ENCODE peak calls at places on chromosome 14, in nine cellular contexts. One of them, this sample, is unnamed. For H3K36me3, the result is how much of the 10 kb centered on the place peaks cover.

GRCh38 chr14:24849471-24849870 is 200.5 kb downstream of the STXBP6 start:
- DNase-seq in SJSA1: no peak
- DNase-seq in right lobe of liver: no peak
- DNase-seq in brain microvascular endothelial cell: no peak
- DNase-seq in body of pancreas: no peak
- DNase-seq in ovary: no peak
- DNase-seq in naive thymus-derived CD4-positive, alpha-beta T cell: no peak
- DNase-seq in effector memory CD4-positive, alpha-beta T cell: no peak
- DNase-seq in DND-41: no peak
- DNase-seq in this sample: no peak

GRCh38 chr14:64709126-64709525 is 4.9 kb downstream of the PLEKHG3 start:
- DNase-seq in right lobe of liver: no peak
- DNase-seq in ovary: no peak
- DNase-seq in DND-41: no peak
- DNase-seq in brain microvascular endothelial cell: no peak
- DNase-seq in effector memory CD4-positive, alpha-beta T cell: no peak
- DNase-seq in naive thymus-derived CD4-positive, alpha-beta T cell: no peak
- DNase-seq in SJSA1: no peak
- DNase-seq in body of pancreas: no peak
- DNase-seq in this sample: no peak

GRCh38 chr14:21521526-21521925 is 4.6 kb downstream of the SALL2 start:
- DNase-seq in body of pancreas: no peak
- DNase-seq in effector memory CD4-positive, alpha-beta T cell: no peak
- DNase-seq in SJSA1: no peak
- DNase-seq in right lobe of liver: no peak
- DNase-seq in naive thymus-derived CD4-positive, alpha-beta T cell: no peak
- DNase-seq in ovary: no peak
- DNase-seq in brain microvascular endothelial cell: peak
- DNase-seq in DND-41: no peak
- DNase-seq in this sample: no peak

GRCh38 chr14:99688629-99689028 is 4.5 kb downstream of the CYP46A1 start:
- DNase-seq in DND-41: no peak
- DNase-seq in body of pancreas: no peak
- DNase-seq in right lobe of liver: no peak
- DNase-seq in effector memory CD4-positive, alpha-beta T cell: no peak
- DNase-seq in SJSA1: no peak
- DNase-seq in ovary: no peak
- DNase-seq in brain microvascular endothelial cell: no peak
- DNase-seq in naive thymus-derived CD4-positive, alpha-beta T cell: no peak
- DNase-seq in this sample: no peak

GRCh38 chr14:67738740-67739504 is 37.2 kb downstream of the RDH12 start:
- DNase-seq in SJSA1: peak
- DNase-seq in ovary: no peak
- DNase-seq in DND-41: no peak
- DNase-seq in right lobe of liver: peak
- DNase-seq in brain microvascular endothelial cell: peak
- DNase-seq in body of pancreas: peak
- DNase-seq in effector memory CD4-positive, alpha-beta T cell: no peak
- DNase-seq in naive thymus-derived CD4-positive, alpha-beta T cell: no peak
- DNase-seq in this sample: no peak

GRCh38 chr14:21652209-21652808 is 1.3 kb upstream of the OR4E2 start:
- DNase-seq in effector memory CD4-positive, alpha-beta T cell: no peak
- DNase-seq in body of pancreas: no peak
- DNase-seq in SJSA1: no peak
- DNase-seq in right lobe of liver: no peak
- DNase-seq in DND-41: no peak
- DNase-seq in naive thymus-derived CD4-positive, alpha-beta T cell: no peak
- DNase-seq in brain microvascular endothelial cell: no peak
- DNase-seq in ovary: no peak
- DNase-seq in this sample: no peak

GRCh38 chr14:100701314-100701713 is 25.4 kb upstream of the DLK1 start:
- DNase-seq in body of pancreas: no peak
- DNase-seq in effector memory CD4-positive, alpha-beta T cell: no peak
- DNase-seq in DND-41: no peak
- DNase-seq in naive thymus-derived CD4-positive, alpha-beta T cell: no peak
- DNase-seq in brain microvascular endothelial cell: no peak
- DNase-seq in ovary: no peak
- DNase-seq in right lobe of liver: no peak
- DNase-seq in SJSA1: no peak
- DNase-seq in this sample: no peak

GRCh38 chr14:30559638-30560071 is 697 bp downstream of the G2E3 start:
- DNase-seq in SJSA1: peak
- DNase-seq in brain microvascular endothelial cell: peak
- DNase-seq in ovary: no peak
- DNase-seq in naive thymus-derived CD4-positive, alpha-beta T cell: no peak
- DNase-seq in effector memory CD4-positive, alpha-beta T cell: no peak
- DNase-seq in body of pancreas: no peak
- DNase-seq in right lobe of liver: no peak
- DNase-seq in DND-41: peak
- DNase-seq in this sample: no peak

GRCh38 chr14:79028281-79028680 is 858.1 kb downstream of the NRXN3 start:
- DNase-seq in body of pancreas: no peak
- DNase-seq in brain microvascular endothelial cell: no peak
- DNase-seq in effector memory CD4-positive, alpha-beta T cell: no peak
- DNase-seq in naive thymus-derived CD4-positive, alpha-beta T cell: no peak
- DNase-seq in ovary: no peak
- DNase-seq in DND-41: no peak
- DNase-seq in right lobe of liver: no peak
- DNase-seq in SJSA1: no peak
- DNase-seq in this sample: no peak

GRCh38 chr14:106308839-106309389 is 782.5 kb downstream of the TMEM121 start:
- DNase-seq in brain microvascular endothelial cell: no peak
- DNase-seq in naive thymus-derived CD4-positive, alpha-beta T cell: peak
- DNase-seq in SJSA1: no peak
- DNase-seq in ovary: no peak
- DNase-seq in effector memory CD4-positive, alpha-beta T cell: peak
- DNase-seq in right lobe of liver: no peak
- DNase-seq in DND-41: peak
- DNase-seq in body of pancreas: peak
- DNase-seq in this sample: peak

GRCh38 chr14:26200675-26201074 is 397.2 kb downstream of the NOVA1 start:
- DNase-seq in effector memory CD4-positive, alpha-beta T cell: no peak
- DNase-seq in DND-41: no peak
- DNase-seq in body of pancreas: no peak
- DNase-seq in right lobe of liver: no peak
- DNase-seq in naive thymus-derived CD4-positive, alpha-beta T cell: no peak
- DNase-seq in SJSA1: no peak
- DNase-seq in brain microvascular endothelial cell: no peak
- DNase-seq in ovary: no peak
- DNase-seq in this sample: no peak
- H3K27ac ChIP-seq in effector memory CD4-positive, alpha-beta T cell: no peak
- H3K27ac ChIP-seq in DND-41: no peak
- H3K27ac ChIP-seq in body of pancreas: no peak
- H3K27ac ChIP-seq in right lobe of liver: no peak
- H3K27ac ChIP-seq in naive thymus-derived CD4-positive, alpha-beta T cell: no peak
- H3K27ac ChIP-seq in SJSA1: no peak
- H3K27ac ChIP-seq in brain microvascular endothelial cell: no peak
- H3K27ac ChIP-seq in ovary: no peak
- H3K27ac ChIP-seq in this sample: no peak

DNA sequence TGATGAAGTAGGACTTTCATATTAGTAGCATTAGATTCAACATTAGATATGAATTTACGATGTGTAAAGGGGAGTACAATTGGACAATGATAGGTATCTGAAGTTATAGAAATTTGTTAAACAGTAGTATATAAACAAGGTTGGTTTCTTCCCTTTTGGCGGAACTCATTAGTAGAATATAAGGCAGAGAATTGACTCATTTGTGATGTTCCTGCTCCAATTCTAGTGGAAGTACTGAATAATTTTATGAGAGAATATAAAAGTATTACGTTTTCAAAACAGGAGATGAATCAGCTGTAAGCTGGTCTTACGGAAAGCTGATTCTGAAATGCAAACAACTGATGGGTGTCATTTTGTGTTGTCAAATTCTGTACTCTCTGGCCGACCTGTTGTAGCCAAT is 13.4 kb downstream of the ZC3H14 start:
- DNase-seq in SJSA1: no peak
- DNase-seq in ovary: no peak
- DNase-seq in DND-41: no peak
- DNase-seq in brain microvascular endothelial cell: no peak
- DNase-seq in right lobe of liver: no peak
- DNase-seq in effector memory CD4-positive, alpha-beta T cell: no peak
- DNase-seq in naive thymus-derived CD4-positive, alpha-beta T cell: no peak
- DNase-seq in body of pancreas: no peak
- DNase-seq in this sample: no peak
- H3K36me3 ChIP-seq in SJSA1: half or more
- H3K36me3 ChIP-seq in ovary: under half
- H3K36me3 ChIP-seq in DND-41: half or more
- H3K36me3 ChIP-seq in brain microvascular endothelial cell: half or more
- H3K36me3 ChIP-seq in right lobe of liver: half or more
- H3K36me3 ChIP-seq in effector memory CD4-positive, alpha-beta T cell: under half
- H3K36me3 ChIP-seq in naive thymus-derived CD4-positive, alpha-beta T cell: half or more
- H3K36me3 ChIP-seq in body of pancreas: half or more
- H3K36me3 ChIP-seq in this sample: half or more

GRCh38 chr14:27721760-27722159 is 1044.8 kb upstream of the FOXG1 start:
- DNase-seq in right lobe of liver: no peak
- DNase-seq in DND-41: no peak
- DNase-seq in brain microvascular endothelial cell: no peak
- DNase-seq in SJSA1: no peak
- DNase-seq in body of pancreas: no peak
- DNase-seq in ovary: no peak
- DNase-seq in effector memory CD4-positive, alpha-beta T cell: no peak
- DNase-seq in naive thymus-derived CD4-positive, alpha-beta T cell: no peak
- DNase-seq in this sample: no peak
- H3K27ac ChIP-seq in right lobe of liver: no peak
- H3K27ac ChIP-seq in DND-41: no peak
- H3K27ac ChIP-seq in brain microvascular endothelial cell: no peak
- H3K27ac ChIP-seq in SJSA1: no peak
- H3K27ac ChIP-seq in body of pancreas: no peak
- H3K27ac ChIP-seq in ovary: no peak
- H3K27ac ChIP-seq in effector memory CD4-positive, alpha-beta T cell: no peak
- H3K27ac ChIP-seq in naive thymus-derived CD4-positive, alpha-beta T cell: no peak
- H3K27ac ChIP-seq in this sample: no peak

GRCh38 chr14:101906645-101907044 is 57.7 kb upstream of the DYNC1H1 start:
- DNase-seq in ovary: no peak
- DNase-seq in DND-41: no peak
- DNase-seq in body of pancreas: no peak
- DNase-seq in effector memory CD4-positive, alpha-beta T cell: no peak
- DNase-seq in naive thymus-derived CD4-positive, alpha-beta T cell: no peak
- DNase-seq in SJSA1: no peak
- DNase-seq in right lobe of liver: no peak
- DNase-seq in brain microvascular endothelial cell: no peak
- DNase-seq in this sample: no peak
- H3K36me3 ChIP-seq in ovary: under half
- H3K36me3 ChIP-seq in DND-41: half or more
- H3K36me3 ChIP-seq in body of pancreas: under half
- H3K36me3 ChIP-seq in effector memory CD4-positive, alpha-beta T cell: half or more
- H3K36me3 ChIP-seq in naive thymus-derived CD4-positive, alpha-beta T cell: half or more
- H3K36me3 ChIP-seq in SJSA1: half or more
- H3K36me3 ChIP-seq in right lobe of liver: under half
- H3K36me3 ChIP-seq in brain microvascular endothelial cell: under half
- H3K36me3 ChIP-seq in this sample: half or more

GRCh38 chr14:77106666-77107065 is 8.6 kb downstream of the CIPC start:
- DNase-seq in brain microvascular endothelial cell: no peak
- DNase-seq in DND-41: no peak
- DNase-seq in right lobe of liver: no peak
- DNase-seq in ovary: no peak
- DNase-seq in naive thymus-derived CD4-positive, alpha-beta T cell: no peak
- DNase-seq in body of pancreas: no peak
- DNase-seq in SJSA1: no peak
- DNase-seq in effector memory CD4-positive, alpha-beta T cell: no peak
- DNase-seq in this sample: no peak
- H3K27ac ChIP-seq in brain microvascular endothelial cell: no peak
- H3K27ac ChIP-seq in DND-41: no peak
- H3K27ac ChIP-seq in right lobe of liver: no peak
- H3K27ac ChIP-seq in ovary: no peak
- H3K27ac ChIP-seq in naive thymus-derived CD4-positive, alpha-beta T cell: no peak
- H3K27ac ChIP-seq in body of pancreas: no peak
- H3K27ac ChIP-seq in SJSA1: no peak
- H3K27ac ChIP-seq in effector memory CD4-positive, alpha-beta T cell: no peak
- H3K27ac ChIP-seq in this sample: no peak

GRCh38 chr14:69066396-69067171 is 86.3 kb downstream of the DCAF5 start:
- DNase-seq in body of pancreas: no peak
- DNase-seq in ovary: no peak
- DNase-seq in brain microvascular endothelial cell: no peak
- DNase-seq in DND-41: no peak
- DNase-seq in naive thymus-derived CD4-positive, alpha-beta T cell: no peak
- DNase-seq in effector memory CD4-positive, alpha-beta T cell: no peak
- DNase-seq in right lobe of liver: no peak
- DNase-seq in SJSA1: no peak
- DNase-seq in this sample: no peak
- H3K36me3 ChIP-seq in body of pancreas: under half
- H3K36me3 ChIP-seq in ovary: under half
- H3K36me3 ChIP-seq in brain microvascular endothelial cell: under half
- H3K36me3 ChIP-seq in DND-41: under half
- H3K36me3 ChIP-seq in naive thymus-derived CD4-positive, alpha-beta T cell: half or more
- H3K36me3 ChIP-seq in effector memory CD4-positive, alpha-beta T cell: half or more
- H3K36me3 ChIP-seq in right lobe of liver: under half
- H3K36me3 ChIP-seq in SJSA1: under half
- H3K36me3 ChIP-seq in this sample: half or more

GRCh38 chr14:55194656-55195355 is 3.4 kb upstream of the DLGAP5 start:
- DNase-seq in naive thymus-derived CD4-positive, alpha-beta T cell: no peak
- DNase-seq in body of pancreas: no peak
- DNase-seq in effector memory CD4-positive, alpha-beta T cell: no peak
- DNase-seq in right lobe of liver: no peak
- DNase-seq in ovary: no peak
- DNase-seq in SJSA1: no peak
- DNase-seq in DND-41: no peak
- DNase-seq in brain microvascular endothelial cell: no peak
- DNase-seq in this sample: no peak
- H3K27ac ChIP-seq in naive thymus-derived CD4-positive, alpha-beta T cell: no peak
- H3K27ac ChIP-seq in body of pancreas: no peak
- H3K27ac ChIP-seq in effector memory CD4-positive, alpha-beta T cell: no peak
- H3K27ac ChIP-seq in right lobe of liver: no peak
- H3K27ac ChIP-seq in ovary: no peak
- H3K27ac ChIP-seq in SJSA1: no peak
- H3K27ac ChIP-seq in DND-41: no peak
- H3K27ac ChIP-seq in brain microvascular endothelial cell: no peak
- H3K27ac ChIP-seq in this sample: no peak